ENCODE peak calls at places on chromosomes 1 and 21, in eight cellular contexts. One of them, this sample, is unnamed.

GRCh38 chr1:237953238-237953637 is 62.5 kb upstream of the ZP4 start:
- DNase-seq in RWPE1: no peak
- DNase-seq in heart right ventricle: no peak
- DNase-seq in right lobe of liver: no peak
- DNase-seq in esophagus muscularis mucosa: no peak
- DNase-seq in iPS DF 6.9: peak
- DNase-seq in thyroid gland: no peak
- DNase-seq in PC-3: peak
- DNase-seq in this sample: no peak

GRCh38 chr21:44903689-44904088 is 17.0 kb downstream of the ITGB2 start:
- DNase-seq in RWPE1: no peak
- DNase-seq in heart right ventricle: peak
- DNase-seq in right lobe of liver: peak
- DNase-seq in esophagus muscularis mucosa: no peak
- DNase-seq in iPS DF 6.9: no peak
- DNase-seq in thyroid gland: no peak
- DNase-seq in PC-3: no peak
- DNase-seq in this sample: no peak

GRCh38 chr1:53114581-53115400 is 27.6 kb downstream of the SLC1A7 start:
- DNase-seq in RWPE1: no peak
- DNase-seq in heart right ventricle: no peak
- DNase-seq in right lobe of liver: no peak
- DNase-seq in esophagus muscularis mucosa: no peak
- DNase-seq in iPS DF 6.9: no peak
- DNase-seq in thyroid gland: no peak
- DNase-seq in PC-3: no peak
- DNase-seq in this sample: no peak

GRCh38 chr1:119982006-119982405 is 85.7 kb upstream of the ADAM30 start:
- DNase-seq in RWPE1: no peak
- DNase-seq in heart right ventricle: no peak
- DNase-seq in right lobe of liver: no peak
- DNase-seq in esophagus muscularis mucosa: no peak
- DNase-seq in iPS DF 6.9: no peak
- DNase-seq in thyroid gland: peak
- DNase-seq in PC-3: peak
- DNase-seq in this sample: no peak

GRCh38 chr1:46190539-46190938 is 7.7 kb downstream of the POMGNT1 start:
- DNase-seq in RWPE1: peak
- DNase-seq in heart right ventricle: no peak
- DNase-seq in right lobe of liver: no peak
- DNase-seq in esophagus muscularis mucosa: no peak
- DNase-seq in iPS DF 6.9: no peak
- DNase-seq in thyroid gland: peak
- DNase-seq in PC-3: no peak
- DNase-seq in this sample: no peak

GRCh38 chr1:1890506-1891348 is at the start of gene GNB1:
- DNase-seq in RWPE1: peak
- DNase-seq in heart right ventricle: peak
- DNase-seq in right lobe of liver: peak
- DNase-seq in esophagus muscularis mucosa: peak
- DNase-seq in iPS DF 6.9: no peak
- DNase-seq in thyroid gland: peak
- DNase-seq in PC-3: peak
- DNase-seq in this sample: peak

GRCh38 chr1:110672753-110673108 is 2.0 kb downstream of the KCNA3 start:
- DNase-seq in RWPE1: no peak
- DNase-seq in heart right ventricle: no peak
- DNase-seq in right lobe of liver: no peak
- DNase-seq in esophagus muscularis mucosa: no peak
- DNase-seq in iPS DF 6.9: no peak
- DNase-seq in thyroid gland: no peak
- DNase-seq in PC-3: no peak
- DNase-seq in this sample: no peak

GRCh38 chr1:229342902-229343587 is at the start of gene CCSAP:
- DNase-seq in RWPE1: peak
- DNase-seq in heart right ventricle: peak
- DNase-seq in right lobe of liver: peak
- DNase-seq in esophagus muscularis mucosa: no peak
- DNase-seq in iPS DF 6.9: no peak
- DNase-seq in thyroid gland: peak
- DNase-seq in PC-3: peak
- DNase-seq in this sample: peak

GRCh38 chr1:53585116-53585515 is 125.9 kb downstream of the DMRTB1 start:
- DNase-seq in RWPE1: no peak
- DNase-seq in heart right ventricle: no peak
- DNase-seq in right lobe of liver: no peak
- DNase-seq in esophagus muscularis mucosa: no peak
- DNase-seq in iPS DF 6.9: no peak
- DNase-seq in thyroid gland: no peak
- DNase-seq in PC-3: no peak
- DNase-seq in this sample: peak

GRCh38 chr21:43334214-43334958 is 92.5 kb downstream of the SIK1 start:
- DNase-seq in RWPE1: no peak
- DNase-seq in heart right ventricle: no peak
- DNase-seq in right lobe of liver: no peak
- DNase-seq in esophagus muscularis mucosa: no peak
- DNase-seq in iPS DF 6.9: no peak
- DNase-seq in thyroid gland: no peak
- DNase-seq in PC-3: no peak
- DNase-seq in this sample: no peak

GRCh38 chr1:59156526-59157196 is 140.2 kb upstream of the FGGY start:
- DNase-seq in RWPE1: no peak
- DNase-seq in heart right ventricle: no peak
- DNase-seq in right lobe of liver: no peak
- DNase-seq in esophagus muscularis mucosa: peak
- DNase-seq in iPS DF 6.9: no peak
- DNase-seq in thyroid gland: peak
- DNase-seq in PC-3: no peak
- DNase-seq in this sample: no peak

GRCh38 chr1:82034812-82035211 is 234.1 kb downstream of the ADGRL2 start:
- DNase-seq in RWPE1: no peak
- DNase-seq in heart right ventricle: no peak
- DNase-seq in right lobe of liver: no peak
- DNase-seq in esophagus muscularis mucosa: no peak
- DNase-seq in iPS DF 6.9: no peak
- DNase-seq in thyroid gland: no peak
- DNase-seq in PC-3: no peak
- DNase-seq in this sample: no peak

GRCh38 chr1:219189021-219189824 is 15.5 kb downstream of the LYPLAL1 start:
- DNase-seq in RWPE1: no peak
- DNase-seq in heart right ventricle: no peak
- DNase-seq in right lobe of liver: no peak
- DNase-seq in esophagus muscularis mucosa: no peak
- DNase-seq in iPS DF 6.9: no peak
- DNase-seq in thyroid gland: no peak
- DNase-seq in PC-3: peak
- DNase-seq in this sample: no peak

GRCh38 chr1:204731997-204732396 is 46.5 kb upstream of the LRRN2 start:
- DNase-seq in RWPE1: no peak
- DNase-seq in heart right ventricle: no peak
- DNase-seq in right lobe of liver: no peak
- DNase-seq in esophagus muscularis mucosa: no peak
- DNase-seq in iPS DF 6.9: no peak
- DNase-seq in thyroid gland: no peak
- DNase-seq in PC-3: no peak
- DNase-seq in this sample: no peak

GRCh38 chr1:27526569-27527222 is 36.7 kb upstream of the WASF2 start:
- DNase-seq in RWPE1: no peak
- DNase-seq in heart right ventricle: no peak
- DNase-seq in right lobe of liver: no peak
- DNase-seq in esophagus muscularis mucosa: no peak
- DNase-seq in iPS DF 6.9: no peak
- DNase-seq in thyroid gland: no peak
- DNase-seq in PC-3: no peak
- DNase-seq in this sample: no peak

GRCh38 chr1:151352001-151352718 is 5.1 kb upstream of the RFX5 start:
- DNase-seq in RWPE1: no peak
- DNase-seq in heart right ventricle: no peak
- DNase-seq in right lobe of liver: no peak
- DNase-seq in esophagus muscularis mucosa: no peak
- DNase-seq in iPS DF 6.9: no peak
- DNase-seq in thyroid gland: peak
- DNase-seq in PC-3: peak
- DNase-seq in this sample: peak

DNA sequence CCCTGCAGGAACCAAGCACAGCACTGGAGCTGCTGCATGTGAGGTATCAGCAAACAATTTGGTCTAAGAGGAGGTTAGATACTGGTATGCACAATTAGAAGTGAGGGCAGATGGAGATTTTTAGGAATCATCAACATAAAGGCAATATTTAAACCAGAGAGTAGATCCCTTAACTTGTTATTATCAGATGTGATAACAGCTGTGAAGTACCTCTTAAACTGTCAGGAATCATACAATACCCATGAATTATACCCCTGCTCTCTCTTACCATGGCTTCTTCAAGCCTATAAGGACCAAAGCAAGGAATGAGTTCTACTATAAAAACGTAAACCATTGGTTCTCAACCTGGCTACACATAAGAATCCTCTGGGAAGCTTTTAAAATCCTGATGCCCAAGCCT is 3.9 kb downstream of the BCAR3 start:
- DNase-seq in RWPE1: no peak
- DNase-seq in heart right ventricle: no peak
- DNase-seq in right lobe of liver: no peak
- DNase-seq in esophagus muscularis mucosa: no peak
- DNase-seq in iPS DF 6.9: no peak
- DNase-seq in thyroid gland: no peak
- DNase-seq in PC-3: no peak
- DNase-seq in this sample: no peak
- H3K27ac ChIP-seq in RWPE1: peak
- H3K27ac ChIP-seq in heart right ventricle: peak
- H3K27ac ChIP-seq in right lobe of liver: no peak
- H3K27ac ChIP-seq in esophagus muscularis mucosa: no peak
- H3K27ac ChIP-seq in iPS DF 6.9: no peak
- H3K27ac ChIP-seq in thyroid gland: no peak
- H3K27ac ChIP-seq in PC-3: peak
- H3K27ac ChIP-seq in this sample: no peak

GRCh38 chr1:231860221-231861088 is 233.9 kb downstream of the DISC1 start:
- DNase-seq in RWPE1: no peak
- DNase-seq in heart right ventricle: no peak
- DNase-seq in right lobe of liver: no peak
- DNase-seq in esophagus muscularis mucosa: no peak
- DNase-seq in iPS DF 6.9: no peak
- DNase-seq in thyroid gland: no peak
- DNase-seq in PC-3: no peak
- DNase-seq in this sample: no peak
- H3K27ac ChIP-seq in RWPE1: no peak
- H3K27ac ChIP-seq in heart right ventricle: no peak
- H3K27ac ChIP-seq in right lobe of liver: no peak
- H3K27ac ChIP-seq in esophagus muscularis mucosa: no peak
- H3K27ac ChIP-seq in iPS DF 6.9: no peak
- H3K27ac ChIP-seq in thyroid gland: no peak
- H3K27ac ChIP-seq in PC-3: no peak
- H3K27ac ChIP-seq in this sample: no peak

GRCh38 chr1:41371630-41372599 is 10.7 kb downstream of the FOXO6 start:
- DNase-seq in RWPE1: no peak
- DNase-seq in heart right ventricle: peak
- DNase-seq in right lobe of liver: no peak
- DNase-seq in esophagus muscularis mucosa: no peak
- DNase-seq in iPS DF 6.9: peak
- DNase-seq in thyroid gland: peak
- DNase-seq in PC-3: no peak
- DNase-seq in this sample: no peak

GRCh38 chr1:41369531-41369930 is 8.3 kb downstream of the FOXO6 start:
- DNase-seq in RWPE1: no peak
- DNase-seq in heart right ventricle: no peak
- DNase-seq in right lobe of liver: no peak
- DNase-seq in esophagus muscularis mucosa: no peak
- DNase-seq in iPS DF 6.9: no peak
- DNase-seq in thyroid gland: no peak
- DNase-seq in PC-3: no peak
- DNase-seq in this sample: no peak

GRCh38 chr1:41370225-41370624 is 9.0 kb downstream of the FOXO6 start:
- DNase-seq in RWPE1: no peak
- DNase-seq in heart right ventricle: no peak
- DNase-seq in right lobe of liver: no peak
- DNase-seq in esophagus muscularis mucosa: no peak
- DNase-seq in iPS DF 6.9: no peak
- DNase-seq in thyroid gland: no peak
- DNase-seq in PC-3: no peak
- DNase-seq in this sample: no peak

GRCh38 chr1:41372600-41372993 is 11.4 kb downstream of the FOXO6 start:
- DNase-seq in RWPE1: no peak
- DNase-seq in heart right ventricle: no peak
- DNase-seq in right lobe of liver: no peak
- DNase-seq in esophagus muscularis mucosa: no peak
- DNase-seq in iPS DF 6.9: no peak
- DNase-seq in thyroid gland: no peak
- DNase-seq in PC-3: no peak
- DNase-seq in this sample: no peak

GRCh38 chr1:41370756-41371420 is 9.7 kb downstream of the FOXO6 start:
- DNase-seq in RWPE1: no peak
- DNase-seq in heart right ventricle: no peak
- DNase-seq in right lobe of liver: no peak
- DNase-seq in esophagus muscularis mucosa: no peak
- DNase-seq in iPS DF 6.9: no peak
- DNase-seq in thyroid gland: no peak
- DNase-seq in PC-3: no peak
- DNase-seq in this sample: no peak
- H3K27ac ChIP-seq in RWPE1: peak
- H3K27ac ChIP-seq in heart right ventricle: no peak
- H3K27ac ChIP-seq in right lobe of liver: no peak
- H3K27ac ChIP-seq in esophagus muscularis mucosa: no peak
- H3K27ac ChIP-seq in iPS DF 6.9: no peak
- H3K27ac ChIP-seq in thyroid gland: no peak
- H3K27ac ChIP-seq in PC-3: no peak
- H3K27ac ChIP-seq in this sample: no peak

GRCh38 chr1:94590203-94591137 is 48.9 kb upstream of the F3 start:
- DNase-seq in RWPE1: no peak
- DNase-seq in heart right ventricle: no peak
- DNase-seq in right lobe of liver: no peak
- DNase-seq in esophagus muscularis mucosa: no peak
- DNase-seq in iPS DF 6.9: no peak
- DNase-seq in thyroid gland: peak
- DNase-seq in PC-3: no peak
- DNase-seq in this sample: no peak
- H3K27ac ChIP-seq in RWPE1: no peak
- H3K27ac ChIP-seq in heart right ventricle: no peak
- H3K27ac ChIP-seq in right lobe of liver: no peak
- H3K27ac ChIP-seq in esophagus muscularis mucosa: peak
- H3K27ac ChIP-seq in iPS DF 6.9: no peak
- H3K27ac ChIP-seq in thyroid gland: no peak
- H3K27ac ChIP-seq in PC-3: no peak
- H3K27ac ChIP-seq in this sample: peak

DNA sequence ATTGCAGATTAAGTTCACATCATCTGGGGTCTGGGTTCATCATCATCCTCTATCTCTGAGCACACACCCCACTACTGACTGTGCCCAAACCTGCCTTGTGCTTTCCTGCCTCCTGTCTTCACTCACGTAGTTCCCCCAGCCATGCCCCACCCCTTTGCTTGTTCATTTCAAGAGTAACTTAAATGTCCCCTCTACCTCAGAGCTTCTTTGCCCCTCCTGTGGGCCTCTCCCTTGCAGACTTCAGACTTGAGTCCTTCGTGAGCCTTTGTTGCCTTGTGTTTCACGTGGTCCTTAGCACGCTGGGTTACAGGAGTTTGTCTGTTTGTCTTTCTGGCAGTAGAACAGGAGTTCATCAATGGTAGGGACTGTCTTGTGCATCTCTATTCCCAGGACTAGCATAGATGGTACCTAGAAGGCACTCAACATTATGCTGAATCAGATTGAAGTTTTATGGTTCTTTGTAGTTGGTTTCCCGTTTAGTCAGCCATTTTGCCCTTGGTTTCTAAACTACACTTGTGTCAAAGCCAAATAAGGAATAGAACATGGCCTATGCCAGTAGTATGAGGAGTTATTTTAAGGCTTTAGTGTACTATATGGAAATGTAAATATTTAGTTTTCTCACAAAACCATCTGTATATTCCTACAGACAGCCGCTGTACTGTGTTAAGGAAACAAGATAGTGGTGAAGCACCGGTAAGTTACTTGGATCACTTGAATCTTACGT is 86.2 kb downstream of the TTC3 start:
- DNase-seq in RWPE1: no peak
- DNase-seq in heart right ventricle: no peak
- DNase-seq in right lobe of liver: no peak
- DNase-seq in esophagus muscularis mucosa: no peak
- DNase-seq in iPS DF 6.9: no peak
- DNase-seq in thyroid gland: no peak
- DNase-seq in PC-3: no peak
- DNase-seq in this sample: no peak
- H3K27ac ChIP-seq in RWPE1: no peak
- H3K27ac ChIP-seq in heart right ventricle: no peak
- H3K27ac ChIP-seq in right lobe of liver: no peak
- H3K27ac ChIP-seq in esophagus muscularis mucosa: peak
- H3K27ac ChIP-seq in iPS DF 6.9: no peak
- H3K27ac ChIP-seq in thyroid gland: no peak
- H3K27ac ChIP-seq in PC-3: no peak
- H3K27ac ChIP-seq in this sample: no peak

This sample was measured in ascending aorta.